ENCODE peak calls at places on chromosomes 11 and 22, in six cellular contexts. H, P, B, T, C and O are unnamed samples.

GRCh38 chr11:116532066-116532465 is 240.7 kb downstream of the BUD13 start:
- DNase-seq in H (no peak), P (no peak), B (no peak), T (no peak), C (no peak), O (no peak)

GRCh38 chr11:79314906-79315689 is 125.7 kb downstream of the TENM4 start:
- DNase-seq in H (no peak), P (peak; percentile 41), B (no peak), T (peak; percentile 33), C (no peak), O (no peak)

GRCh38 chr22:28044546-28045173 is 125.6 kb upstream of the PITPNB start:
- DNase-seq in H (no peak), P (no peak), B (no peak), T (no peak), C (no peak), O (no peak)

GRCh38 chr11:19398772-19399542 is 158.2 kb upstream of the E2F8 start:
- DNase-seq in H (no peak), P (peak; percentile 94), B (no peak), T (peak; percentile 67), C (peak; percentile 18), O (no peak)

GRCh38 chr11:40397141-40397540 is 1062.3 kb downstream of the LRRC4C start:
- DNase-seq in H (no peak), P (no peak), B (no peak), T (no peak), C (no peak), O (no peak)

GRCh38 chr22:45331486-45331885 is 21.8 kb downstream of the FAM118A start:
- DNase-seq in H (no peak), P (no peak), B (no peak), T (no peak), C (no peak), O (no peak)

GRCh38 chr11:111776398-111777093 is 10.4 kb upstream of the PPP2R1B start:
- DNase-seq in H (no peak), P (no peak), B (no peak), T (no peak), C (no peak), O (no peak)

GRCh38 chr22:46287873-46288751 is 8.6 kb upstream of the GTSE1 start:
- DNase-seq in H (no peak), P (no peak), B (no peak), T (no peak), C (no peak), O (peak; percentile 23)

GRCh38 chr11:3201677-3202181 is 16.9 kb downstream of the MRGPRG start:
- DNase-seq in H (no peak), P (no peak), B (no peak), T (no peak), C (no peak), O (no peak)

GRCh38 chr11:34749666-34750659 is 129.1 kb downstream of the EHF start:
- DNase-seq in H (no peak), P (peak; percentile 68), B (no peak), T (peak; percentile 76), C (no peak), O (no peak)

GRCh38 chr11:119316729-119317591 is at the start of gene MCAM:
- DNase-seq in H (no peak), P (peak; percentile 48), B (no peak), T (peak; percentile 54), C (peak; percentile 64), O (no peak)

GRCh38 chr11:118001494-118001971 is 15.3 kb downstream of the IL10RA start:
- DNase-seq in H (no peak), P (no peak), B (no peak), T (no peak), C (no peak), O (no peak)

GRCh38 chr22:30365891-30366290 is 9.1 kb downstream of the CCDC157 start:
- DNase-seq in H (no peak), P (no peak), B (no peak), T (no peak), C (no peak), O (no peak)

GRCh38 chr11:76077575-76078150 is 128.6 kb downstream of the WNT11 start:
- DNase-seq in H (no peak), P (peak; percentile 15), B (no peak), T (no peak), C (no peak), O (no peak)